ENCODE peak calls at places on chromosomes 2 and 18, in eight cellular contexts. B, M, V, E, L, O, I and X are unnamed samples.

GRCh38 chr2:43605079-43605655 is 9.3 kb upstream of the THADA start:
- DNase-seq in V (no peak), B (no peak), L (peak; percentile 61), I (no peak), O (peak; percentile 72), E (peak; percentile 72), M (peak; percentile 11), X (peak; percentile 57)

GRCh38 chr2:9753276-9753600 is 90.0 kb upstream of the TAF1B start:
- DNase-seq in L (no peak), I (peak; percentile 87), V (peak; percentile 16), E (peak; percentile 91), B (peak; percentile 24), M (peak; percentile 74), O (no peak), X (peak; percentile 89)

GRCh38 chr18:3892141-3892540 is 442.2 kb downstream of the TGIF1 start:
- DNase-seq in I (no peak), V (no peak), E (no peak), L (no peak), M (no peak), O (no peak), B (no peak), X (no peak)

GRCh38 chr2:234258562-234259141 is 208.2 kb downstream of the SPP2 start:
- DNase-seq in I (no peak), B (no peak), L (no peak), O (no peak), E (peak; percentile 86), V (no peak), M (no peak), X (no peak)

GRCh38 chr2:214232266-214232665 is 178.6 kb upstream of the VWC2L start:
- DNase-seq in V (no peak), E (peak; percentile 11), M (no peak), L (no peak), I (no peak), B (no peak), O (no peak), X (peak; percentile 30)

GRCh38 chr2:40173276-40173675 is 278.6 kb downstream of the SLC8A1 start:
- DNase-seq in V (no peak), L (no peak), B (no peak), E (peak; percentile 18), O (no peak), M (no peak), I (no peak), X (peak; percentile 24)

GRCh38 chr2:68426885-68427579 is 40.1 kb downstream of the FBXO48 start:
- DNase-seq in L (no peak), M (no peak), I (no peak), B (no peak), E (peak; percentile 72), V (no peak), O (no peak), X (no peak)

GRCh38 chr2:53268086-53268485 is 499.5 kb upstream of the CHAC2 start:
- DNase-seq in O (no peak), M (no peak), L (no peak), E (no peak), B (no peak), V (no peak), I (no peak), X (no peak)

GRCh38 chr2:117980381-117980780 is 33.5 kb downstream of the CCDC93 start:
- DNase-seq in M (no peak), L (no peak), I (peak; percentile 11), O (no peak), B (no peak), V (no peak), E (peak; percentile 76), X (peak; percentile 56)

GRCh38 chr2:109447251-109447661 is 166.5 kb downstream of the SEPTIN10 start:
- DNase-seq in I (no peak), E (peak; percentile 98), O (no peak), L (no peak), V (no peak), M (no peak), B (no peak), X (peak; percentile 86)

GRCh38 chr2:204177977-204178522 is 241.5 kb downstream of the ICOS start:
- DNase-seq in I (peak; percentile 30), E (no peak), M (peak; percentile 52), O (no peak), V (peak; percentile 57), B (peak; percentile 55), L (peak; percentile 35), X (no peak)

GRCh38 chr2:45330617-45331016 is 280.4 kb downstream of the SRBD1 start:
- DNase-seq in O (no peak), I (no peak), V (no peak), M (no peak), E (peak; percentile 37), L (peak; percentile 54), B (no peak), X (no peak)

GRCh38 chr2:219997341-219997851 is 370.0 kb downstream of the SLC4A3 start:
- DNase-seq in V (no peak), L (no peak), B (no peak), E (peak; percentile 29), I (no peak), M (peak; percentile 5), O (no peak), X (peak; percentile 50)